ENCODE peak calls at places on chromosomes 13 and 19, in seven cellular contexts. P, M, X, Y, H, Z and T are unnamed samples.

GRCh38 chr13:36891752-36892151 is 28.3 kb downstream of the SMAD9 start:
- DNase-seq in P (peak; percentile 68), M (no peak), X (no peak), Y (no peak), H (no peak), Z (no peak), T (peak; percentile 58)

GRCh38 chr19:54319049-54319448 is 6.1 kb upstream of the LILRA5 start:
- DNase-seq in P (no peak), M (peak; percentile 63), X (no peak), Y (no peak), H (no peak), Z (no peak), T (no peak)

GRCh38 chr13:31072041-31072440 is 89.7 kb downstream of the HSPH1 start:
- DNase-seq in P (peak; percentile 31), M (no peak), X (no peak), Y (no peak), H (no peak), Z (no peak), T (peak; percentile 52)

GRCh38 chr13:26624572-26624971 is 67.1 kb downstream of the WASF3 start:
- DNase-seq in P (no peak), M (no peak), X (no peak), Y (no peak), H (no peak), Z (no peak), T (no peak)

GRCh38 chr13:77514336-77514726 is 21.2 kb upstream of the SCEL start:
- DNase-seq in P (no peak), M (no peak), X (no peak), Y (no peak), H (no peak), Z (no peak), T (no peak)

GRCh38 chr13:21913010-21913409 is 242.1 kb downstream of the FGF9 start:
- DNase-seq in P (no peak), M (no peak), X (no peak), Y (no peak), H (no peak), Z (no peak), T (peak; percentile 23)

GRCh38 chr19:38062959-38063786 is 156.2 kb downstream of the SIPA1L3 start:
- DNase-seq in P (no peak), M (no peak), X (no peak), Y (no peak), H (no peak), Z (no peak), T (peak; percentile 12)

GRCh38 chr19:37654525-37654832 is 786 bp downstream of the ZFP30 start:
- DNase-seq in P (peak; percentile 27), M (no peak), X (no peak), Y (no peak), H (no peak), Z (no peak), T (peak; percentile 57)

GRCh38 chr19:13993554-13994308 is 12.4 kb downstream of the RFX1 start:
- DNase-seq in P (no peak), M (no peak), X (no peak), Y (no peak), H (no peak), Z (no peak), T (no peak)

GRCh38 chr19:4597278-4597974 is 37.9 kb upstream of the SEMA6B start:
- DNase-seq in P (no peak), M (no peak), X (peak; percentile 39), Y (no peak), H (no peak), Z (no peak), T (no peak)

GRCh38 chr13:29438772-29439171 is 156.7 kb downstream of the SLC7A1 start:
- DNase-seq in P (no peak), M (no peak), X (no peak), Y (no peak), H (no peak), Z (no peak), T (no peak)

GRCh38 chr13:36082396-36082795 is 48.8 kb downstream of the DCLK1 start:
- DNase-seq in P (no peak), M (no peak), X (no peak), Y (no peak), H (no peak), Z (no peak), T (no peak)